ENCODE peak calls at places on chromosomes 7 and 10, in six cellular contexts. Z, Y, G, I, T and F are unnamed samples.

GRCh38 chr7:107693396-107693795 is 32.8 kb downstream of the SLC26A4 start:
- DNase-seq in Z (no peak), G (no peak), I (no peak), T (no peak), Y (no peak), F (no peak)

GRCh38 chr10:69502589-69502988 is 51.3 kb downstream of the TSPAN15 start:
- DNase-seq in T (no peak), Y (no peak), I (no peak), G (no peak), Z (no peak), F (no peak)

GRCh38 chr10:93496322-93497041 is at the start of gene CEP55:
- DNase-seq in G (peak; percentile 98), Z (peak; percentile 96), T (peak; percentile 96), I (peak; percentile 88), Y (peak; percentile 98), F (no peak)

GRCh38 chr7:139452948-139453672 is 30.4 kb downstream of the KLRG2 start:
- DNase-seq in Y (peak; percentile 41), I (no peak), T (peak; percentile 39), G (peak; percentile 83), Z (no peak), F (no peak)

GRCh38 chr7:46830-47140 is 145.6 kb upstream of the FAM20C start:
- DNase-seq in Y (no peak), I (no peak), T (no peak), Z (no peak), G (no peak), F (no peak)

GRCh38 chr10:60044221-60044620 is 137.9 kb upstream of the CCDC6 start:
- DNase-seq in G (peak; percentile 56), T (peak; percentile 82), I (no peak), Z (no peak), Y (peak; percentile 28), F (no peak)

GRCh38 chr7:156752371-156753297 is 112.1 kb downstream of the RNF32 start:
- DNase-seq in G (no peak), T (no peak), I (no peak), Y (peak; percentile 72), Z (no peak), F (peak; percentile 41)

GRCh38 chr10:79346388-79347225 is 662 bp upstream of the PPIF start:
- DNase-seq in Z (peak; percentile 51), I (no peak), Y (no peak), G (no peak), T (no peak), F (no peak)

GRCh38 chr10:16116404-16117304 is 256.3 kb upstream of the MINDY3 start:
- DNase-seq in G (peak; percentile 20), Y (peak; percentile 22), Z (peak; percentile 20), T (peak; percentile 18), I (no peak), F (no peak)

GRCh38 chr10:63133787-63134557 is 844 bp downstream of the NRBF2 start:
- DNase-seq in T (peak; percentile 46), Y (peak; percentile 56), Z (peak; percentile 71), I (peak; percentile 14), G (peak; percentile 31), F (no peak)

GRCh38 chr7:150406565-150407421 is 27.7 kb downstream of the ZNF775 start:
- DNase-seq in Z (peak; percentile 78), I (peak; percentile 62), T (peak; percentile 10), G (no peak), Y (peak; percentile 27), F (no peak)

GRCh38 chr7:15571303-15571878 is 9.6 kb upstream of the AGMO start:
- DNase-seq in I (no peak), T (peak; percentile 5), G (no peak), Z (no peak), Y (no peak), F (no peak)

GRCh38 chr10:97185326-97186058 is at the start of gene SLIT1:
- DNase-seq in I (no peak), Y (no peak), Z (no peak), G (no peak), T (no peak), F (no peak)

GRCh38 chr7:7425321-7425720 is 110.4 kb downstream of the COL28A1 start:
- DNase-seq in I (no peak), Y (no peak), G (no peak), T (no peak), Z (no peak), F (no peak)

GRCh38 chr10:95896066-95896850 is 11.5 kb upstream of the CC2D2B start:
- DNase-seq in G (no peak), T (no peak), Y (no peak), Z (no peak), I (no peak), F (no peak)

GRCh38 chr10:15587271-15587670 is 132.5 kb downstream of the ITGA8 start:
- DNase-seq in I (no peak), G (no peak), Y (no peak), Z (no peak), T (no peak), F (no peak)

GRCh38 chr10:103493362-103493871 is at the start of gene NEURL1:
- DNase-seq in G (peak; percentile 51), Y (peak; percentile 61), I (no peak), Z (peak; percentile 49), T (no peak), F (no peak)

GRCh38 chr7:11177793-11178192 is 204.1 kb downstream of the PHF14 start:
- DNase-seq in G (no peak), Y (peak; percentile 4), Z (no peak), I (no peak), T (no peak), F (no peak)

GRCh38 chr10:3828404-3829192 is 43.6 kb upstream of the KLF6 start:
- DNase-seq in Z (peak; percentile 39), I (peak; percentile 45), T (peak; percentile 81), G (peak; percentile 54), Y (peak; percentile 87), F (peak; percentile 61)

GRCh38 chr10:90945496-90946070 is 24.7 kb upstream of the ANKRD1 start:
- DNase-seq in Y (no peak), T (peak; percentile 28), Z (no peak), G (no peak), I (no peak), F (no peak)

GRCh38 chr10:112774808-112775207 is 175.2 kb upstream of the TCF7L2 start:
- DNase-seq in Z (no peak), T (no peak), G (no peak), Y (no peak), I (no peak), F (no peak)